ENCODE peak calls at places on chromosomes 6 and 20, in ten cellular contexts. One of them, this sample, is unnamed.

GRCh38 chr6:45618259-45618658 is 240.5 kb upstream of the SUPT3H start:
- DNase-seq in AG08395: no peak
- DNase-seq in stimulated activated CD8-positive, alpha-beta memory T cell treated with anti-CD3 and anti-CD28 coated beads, Interleukin-7, amount 100 ng/mL, for 1 hour: no peak
- DNase-seq in NCI-H1417: no peak
- DNase-seq in T-helper 17 cell: no peak
- DNase-seq in Peyer's patch: no peak
- DNase-seq in stimulated activated CD4-positive, alpha-beta T cell treated with anti-CD3 and anti-CD28 coated beads, Interleukin-1b, Interleukin-23, amount 100 ng/mL, for 4 hours: no peak
- DNase-seq in IMR-90: no peak
- DNase-seq in activated CD8-positive, alpha-beta memory T cell treated with anti-CD3 and anti-CD28 coated beads for 4 hours: no peak
- DNase-seq in EL: no peak
- DNase-seq in this sample: no peak

GRCh38 chr6:101830501-101831031 is 437.1 kb downstream of the GRIK2 start:
- DNase-seq in AG08395: peak
- DNase-seq in stimulated activated CD8-positive, alpha-beta memory T cell treated with anti-CD3 and anti-CD28 coated beads, Interleukin-7, amount 100 ng/mL, for 1 hour: no peak
- DNase-seq in NCI-H1417: no peak
- DNase-seq in T-helper 17 cell: no peak
- DNase-seq in Peyer's patch: no peak
- DNase-seq in stimulated activated CD4-positive, alpha-beta T cell treated with anti-CD3 and anti-CD28 coated beads, Interleukin-1b, Interleukin-23, amount 100 ng/mL, for 4 hours: no peak
- DNase-seq in IMR-90: peak
- DNase-seq in activated CD8-positive, alpha-beta memory T cell treated with anti-CD3 and anti-CD28 coated beads for 4 hours: no peak
- DNase-seq in EL: peak
- DNase-seq in this sample: no peak

GRCh38 chr20:1876217-1876921 is 18.8 kb upstream of the SIRPA start:
- DNase-seq in AG08395: no peak
- DNase-seq in stimulated activated CD8-positive, alpha-beta memory T cell treated with anti-CD3 and anti-CD28 coated beads, Interleukin-7, amount 100 ng/mL, for 1 hour: no peak
- DNase-seq in NCI-H1417: peak
- DNase-seq in T-helper 17 cell: no peak
- DNase-seq in Peyer's patch: no peak
- DNase-seq in stimulated activated CD4-positive, alpha-beta T cell treated with anti-CD3 and anti-CD28 coated beads, Interleukin-1b, Interleukin-23, amount 100 ng/mL, for 4 hours: no peak
- DNase-seq in IMR-90: no peak
- DNase-seq in activated CD8-positive, alpha-beta memory T cell treated with anti-CD3 and anti-CD28 coated beads for 4 hours: no peak
- DNase-seq in EL: no peak
- DNase-seq in this sample: no peak

GRCh38 chr20:32911355-32911754 is 52.6 kb downstream of the EFCAB8 start:
- DNase-seq in AG08395: no peak
- DNase-seq in stimulated activated CD8-positive, alpha-beta memory T cell treated with anti-CD3 and anti-CD28 coated beads, Interleukin-7, amount 100 ng/mL, for 1 hour: no peak
- DNase-seq in NCI-H1417: no peak
- DNase-seq in T-helper 17 cell: no peak
- DNase-seq in Peyer's patch: no peak
- DNase-seq in stimulated activated CD4-positive, alpha-beta T cell treated with anti-CD3 and anti-CD28 coated beads, Interleukin-1b, Interleukin-23, amount 100 ng/mL, for 4 hours: no peak
- DNase-seq in IMR-90: no peak
- DNase-seq in activated CD8-positive, alpha-beta memory T cell treated with anti-CD3 and anti-CD28 coated beads for 4 hours: no peak
- DNase-seq in EL: no peak
- DNase-seq in this sample: no peak

GRCh38 chr20:32007787-32008616 is 2.2 kb upstream of the CCM2L start:
- DNase-seq in AG08395: no peak
- DNase-seq in stimulated activated CD8-positive, alpha-beta memory T cell treated with anti-CD3 and anti-CD28 coated beads, Interleukin-7, amount 100 ng/mL, for 1 hour: no peak
- DNase-seq in NCI-H1417: peak
- DNase-seq in T-helper 17 cell: no peak
- DNase-seq in Peyer's patch: no peak
- DNase-seq in stimulated activated CD4-positive, alpha-beta T cell treated with anti-CD3 and anti-CD28 coated beads, Interleukin-1b, Interleukin-23, amount 100 ng/mL, for 4 hours: no peak
- DNase-seq in IMR-90: no peak
- DNase-seq in activated CD8-positive, alpha-beta memory T cell treated with anti-CD3 and anti-CD28 coated beads for 4 hours: no peak
- DNase-seq in EL: peak
- DNase-seq in this sample: no peak

GRCh38 chr6:36851149-36851614 is 11.9 kb upstream of the CPNE5 start:
- DNase-seq in AG08395: peak
- DNase-seq in stimulated activated CD8-positive, alpha-beta memory T cell treated with anti-CD3 and anti-CD28 coated beads, Interleukin-7, amount 100 ng/mL, for 1 hour: no peak
- DNase-seq in NCI-H1417: peak
- DNase-seq in T-helper 17 cell: no peak
- DNase-seq in Peyer's patch: no peak
- DNase-seq in stimulated activated CD4-positive, alpha-beta T cell treated with anti-CD3 and anti-CD28 coated beads, Interleukin-1b, Interleukin-23, amount 100 ng/mL, for 4 hours: no peak
- DNase-seq in IMR-90: peak
- DNase-seq in activated CD8-positive, alpha-beta memory T cell treated with anti-CD3 and anti-CD28 coated beads for 4 hours: no peak
- DNase-seq in EL: peak
- DNase-seq in this sample: peak

GRCh38 chr6:76275746-76276145 is 203.3 kb upstream of the IMPG1 start:
- DNase-seq in AG08395: no peak
- DNase-seq in stimulated activated CD8-positive, alpha-beta memory T cell treated with anti-CD3 and anti-CD28 coated beads, Interleukin-7, amount 100 ng/mL, for 1 hour: no peak
- DNase-seq in NCI-H1417: peak
- DNase-seq in T-helper 17 cell: no peak
- DNase-seq in Peyer's patch: no peak
- DNase-seq in stimulated activated CD4-positive, alpha-beta T cell treated with anti-CD3 and anti-CD28 coated beads, Interleukin-1b, Interleukin-23, amount 100 ng/mL, for 4 hours: no peak
- DNase-seq in IMR-90: no peak
- DNase-seq in activated CD8-positive, alpha-beta memory T cell treated with anti-CD3 and anti-CD28 coated beads for 4 hours: no peak
- DNase-seq in EL: peak
- DNase-seq in this sample: no peak

GRCh38 chr6:127506894-127507293 is 12.2 kb downstream of the MTCL3 start:
- DNase-seq in AG08395: no peak
- DNase-seq in stimulated activated CD8-positive, alpha-beta memory T cell treated with anti-CD3 and anti-CD28 coated beads, Interleukin-7, amount 100 ng/mL, for 1 hour: no peak
- DNase-seq in NCI-H1417: no peak
- DNase-seq in T-helper 17 cell: no peak
- DNase-seq in Peyer's patch: no peak
- DNase-seq in stimulated activated CD4-positive, alpha-beta T cell treated with anti-CD3 and anti-CD28 coated beads, Interleukin-1b, Interleukin-23, amount 100 ng/mL, for 4 hours: no peak
- DNase-seq in IMR-90: no peak
- DNase-seq in activated CD8-positive, alpha-beta memory T cell treated with anti-CD3 and anti-CD28 coated beads for 4 hours: no peak
- DNase-seq in EL: no peak
- DNase-seq in this sample: no peak

GRCh38 chr20:43893930-43894329 is 20.7 kb upstream of the TOX2 start:
- DNase-seq in AG08395: peak
- DNase-seq in stimulated activated CD8-positive, alpha-beta memory T cell treated with anti-CD3 and anti-CD28 coated beads, Interleukin-7, amount 100 ng/mL, for 1 hour: no peak
- DNase-seq in NCI-H1417: no peak
- DNase-seq in T-helper 17 cell: no peak
- DNase-seq in Peyer's patch: no peak
- DNase-seq in stimulated activated CD4-positive, alpha-beta T cell treated with anti-CD3 and anti-CD28 coated beads, Interleukin-1b, Interleukin-23, amount 100 ng/mL, for 4 hours: no peak
- DNase-seq in IMR-90: peak
- DNase-seq in activated CD8-positive, alpha-beta memory T cell treated with anti-CD3 and anti-CD28 coated beads for 4 hours: no peak
- DNase-seq in EL: peak
- DNase-seq in this sample: no peak

GRCh38 chr6:43911625-43912577 is 141.9 kb downstream of the VEGFA start:
- DNase-seq in AG08395: no peak
- DNase-seq in stimulated activated CD8-positive, alpha-beta memory T cell treated with anti-CD3 and anti-CD28 coated beads, Interleukin-7, amount 100 ng/mL, for 1 hour: no peak
- DNase-seq in NCI-H1417: peak
- DNase-seq in T-helper 17 cell: no peak
- DNase-seq in Peyer's patch: no peak
- DNase-seq in stimulated activated CD4-positive, alpha-beta T cell treated with anti-CD3 and anti-CD28 coated beads, Interleukin-1b, Interleukin-23, amount 100 ng/mL, for 4 hours: no peak
- DNase-seq in IMR-90: no peak
- DNase-seq in activated CD8-positive, alpha-beta memory T cell treated with anti-CD3 and anti-CD28 coated beads for 4 hours: no peak
- DNase-seq in EL: no peak
- DNase-seq in this sample: peak

GRCh38 chr20:37925265-37926165 is 22.6 kb downstream of the VSTM2L start:
- DNase-seq in AG08395: no peak
- DNase-seq in stimulated activated CD8-positive, alpha-beta memory T cell treated with anti-CD3 and anti-CD28 coated beads, Interleukin-7, amount 100 ng/mL, for 1 hour: no peak
- DNase-seq in NCI-H1417: no peak
- DNase-seq in T-helper 17 cell: no peak
- DNase-seq in Peyer's patch: no peak
- DNase-seq in stimulated activated CD4-positive, alpha-beta T cell treated with anti-CD3 and anti-CD28 coated beads, Interleukin-1b, Interleukin-23, amount 100 ng/mL, for 4 hours: no peak
- DNase-seq in IMR-90: no peak
- DNase-seq in activated CD8-positive, alpha-beta memory T cell treated with anti-CD3 and anti-CD28 coated beads for 4 hours: no peak
- DNase-seq in EL: no peak
- DNase-seq in this sample: no peak

GRCh38 chr6:27078734-27079357 is 168.7 kb upstream of the PRSS16 start:
- DNase-seq in AG08395: peak
- DNase-seq in stimulated activated CD8-positive, alpha-beta memory T cell treated with anti-CD3 and anti-CD28 coated beads, Interleukin-7, amount 100 ng/mL, for 1 hour: no peak
- DNase-seq in NCI-H1417: peak
- DNase-seq in T-helper 17 cell: no peak
- DNase-seq in Peyer's patch: peak
- DNase-seq in stimulated activated CD4-positive, alpha-beta T cell treated with anti-CD3 and anti-CD28 coated beads, Interleukin-1b, Interleukin-23, amount 100 ng/mL, for 4 hours: peak
- DNase-seq in IMR-90: peak
- DNase-seq in activated CD8-positive, alpha-beta memory T cell treated with anti-CD3 and anti-CD28 coated beads for 4 hours: no peak
- DNase-seq in EL: peak
- DNase-seq in this sample: peak

GRCh38 chr6:145567853-145568252 is 167.5 kb downstream of the EPM2A start:
- DNase-seq in AG08395: no peak
- DNase-seq in stimulated activated CD8-positive, alpha-beta memory T cell treated with anti-CD3 and anti-CD28 coated beads, Interleukin-7, amount 100 ng/mL, for 1 hour: no peak
- DNase-seq in NCI-H1417: no peak
- DNase-seq in T-helper 17 cell: no peak
- DNase-seq in Peyer's patch: no peak
- DNase-seq in stimulated activated CD4-positive, alpha-beta T cell treated with anti-CD3 and anti-CD28 coated beads, Interleukin-1b, Interleukin-23, amount 100 ng/mL, for 4 hours: no peak
- DNase-seq in IMR-90: no peak
- DNase-seq in activated CD8-positive, alpha-beta memory T cell treated with anti-CD3 and anti-CD28 coated beads for 4 hours: no peak
- DNase-seq in EL: no peak
- DNase-seq in this sample: no peak

GRCh38 chr20:59939052-59939878 is 840 bp downstream of the PPP1R3D start:
- DNase-seq in AG08395: no peak
- DNase-seq in stimulated activated CD8-positive, alpha-beta memory T cell treated with anti-CD3 and anti-CD28 coated beads, Interleukin-7, amount 100 ng/mL, for 1 hour: no peak
- DNase-seq in NCI-H1417: peak
- DNase-seq in T-helper 17 cell: no peak
- DNase-seq in Peyer's patch: no peak
- DNase-seq in stimulated activated CD4-positive, alpha-beta T cell treated with anti-CD3 and anti-CD28 coated beads, Interleukin-1b, Interleukin-23, amount 100 ng/mL, for 4 hours: no peak
- DNase-seq in IMR-90: no peak
- DNase-seq in activated CD8-positive, alpha-beta memory T cell treated with anti-CD3 and anti-CD28 coated beads for 4 hours: no peak
- DNase-seq in EL: no peak
- DNase-seq in this sample: no peak

GRCh38 chr6:150068786-150069648 is at the start of gene ULBP3:
- DNase-seq in AG08395: peak
- DNase-seq in stimulated activated CD8-positive, alpha-beta memory T cell treated with anti-CD3 and anti-CD28 coated beads, Interleukin-7, amount 100 ng/mL, for 1 hour: peak
- DNase-seq in NCI-H1417: peak
- DNase-seq in T-helper 17 cell: peak
- DNase-seq in Peyer's patch: peak
- DNase-seq in stimulated activated CD4-positive, alpha-beta T cell treated with anti-CD3 and anti-CD28 coated beads, Interleukin-1b, Interleukin-23, amount 100 ng/mL, for 4 hours: peak
- DNase-seq in IMR-90: peak
- DNase-seq in activated CD8-positive, alpha-beta memory T cell treated with anti-CD3 and anti-CD28 coated beads for 4 hours: peak
- DNase-seq in EL: peak
- DNase-seq in this sample: peak

GRCh38 chr6:170358496-170358895 is 51.9 kb downstream of the FAM120B start:
- DNase-seq in AG08395: no peak
- DNase-seq in stimulated activated CD8-positive, alpha-beta memory T cell treated with anti-CD3 and anti-CD28 coated beads, Interleukin-7, amount 100 ng/mL, for 1 hour: no peak
- DNase-seq in NCI-H1417: no peak
- DNase-seq in T-helper 17 cell: no peak
- DNase-seq in Peyer's patch: no peak
- DNase-seq in stimulated activated CD4-positive, alpha-beta T cell treated with anti-CD3 and anti-CD28 coated beads, Interleukin-1b, Interleukin-23, amount 100 ng/mL, for 4 hours: no peak
- DNase-seq in IMR-90: no peak
- DNase-seq in activated CD8-positive, alpha-beta memory T cell treated with anti-CD3 and anti-CD28 coated beads for 4 hours: no peak
- DNase-seq in EL: no peak
- DNase-seq in this sample: no peak

GRCh38 chr6:145963216-145964068 is 716 bp downstream of the SHPRH start:
- DNase-seq in AG08395: peak
- DNase-seq in stimulated activated CD8-positive, alpha-beta memory T cell treated with anti-CD3 and anti-CD28 coated beads, Interleukin-7, amount 100 ng/mL, for 1 hour: peak
- DNase-seq in NCI-H1417: peak
- DNase-seq in T-helper 17 cell: peak
- DNase-seq in Peyer's patch: peak
- DNase-seq in stimulated activated CD4-positive, alpha-beta T cell treated with anti-CD3 and anti-CD28 coated beads, Interleukin-1b, Interleukin-23, amount 100 ng/mL, for 4 hours: peak
- DNase-seq in IMR-90: peak
- DNase-seq in activated CD8-positive, alpha-beta memory T cell treated with anti-CD3 and anti-CD28 coated beads for 4 hours: no peak
- DNase-seq in EL: peak
- DNase-seq in this sample: no peak

GRCh38 chr6:113626470-113626869 is 230.7 kb upstream of the MARCKS start:
- DNase-seq in AG08395: no peak
- DNase-seq in stimulated activated CD8-positive, alpha-beta memory T cell treated with anti-CD3 and anti-CD28 coated beads, Interleukin-7, amount 100 ng/mL, for 1 hour: no peak
- DNase-seq in NCI-H1417: no peak
- DNase-seq in T-helper 17 cell: no peak
- DNase-seq in Peyer's patch: no peak
- DNase-seq in stimulated activated CD4-positive, alpha-beta T cell treated with anti-CD3 and anti-CD28 coated beads, Interleukin-1b, Interleukin-23, amount 100 ng/mL, for 4 hours: no peak
- DNase-seq in IMR-90: no peak
- DNase-seq in activated CD8-positive, alpha-beta memory T cell treated with anti-CD3 and anti-CD28 coated beads for 4 hours: no peak
- DNase-seq in EL: no peak
- DNase-seq in this sample: no peak

GRCh38 chr20:23629017-23629541 is 8.7 kb downstream of the CST3 start:
- DNase-seq in AG08395: peak
- DNase-seq in stimulated activated CD8-positive, alpha-beta memory T cell treated with anti-CD3 and anti-CD28 coated beads, Interleukin-7, amount 100 ng/mL, for 1 hour: no peak
- DNase-seq in NCI-H1417: no peak
- DNase-seq in T-helper 17 cell: no peak
- DNase-seq in Peyer's patch: peak
- DNase-seq in stimulated activated CD4-positive, alpha-beta T cell treated with anti-CD3 and anti-CD28 coated beads, Interleukin-1b, Interleukin-23, amount 100 ng/mL, for 4 hours: no peak
- DNase-seq in IMR-90: peak
- DNase-seq in activated CD8-positive, alpha-beta memory T cell treated with anti-CD3 and anti-CD28 coated beads for 4 hours: no peak
- DNase-seq in EL: peak
- DNase-seq in this sample: peak

GRCh38 chr6:133953634-133954415 is 801 bp downstream of the TBPL1 start:
- DNase-seq in AG08395: no peak
- DNase-seq in stimulated activated CD8-positive, alpha-beta memory T cell treated with anti-CD3 and anti-CD28 coated beads, Interleukin-7, amount 100 ng/mL, for 1 hour: no peak
- DNase-seq in NCI-H1417: peak
- DNase-seq in T-helper 17 cell: no peak
- DNase-seq in Peyer's patch: no peak
- DNase-seq in stimulated activated CD4-positive, alpha-beta T cell treated with anti-CD3 and anti-CD28 coated beads, Interleukin-1b, Interleukin-23, amount 100 ng/mL, for 4 hours: no peak
- DNase-seq in IMR-90: no peak
- DNase-seq in activated CD8-positive, alpha-beta memory T cell treated with anti-CD3 and anti-CD28 coated beads for 4 hours: no peak
- DNase-seq in EL: no peak
- DNase-seq in this sample: no peak

GRCh38 chr6:57006101-57006500 is 40.4 kb upstream of the KIAA1586 start:
- DNase-seq in AG08395: no peak
- DNase-seq in stimulated activated CD8-positive, alpha-beta memory T cell treated with anti-CD3 and anti-CD28 coated beads, Interleukin-7, amount 100 ng/mL, for 1 hour: no peak
- DNase-seq in NCI-H1417: no peak
- DNase-seq in T-helper 17 cell: no peak
- DNase-seq in Peyer's patch: no peak
- DNase-seq in stimulated activated CD4-positive, alpha-beta T cell treated with anti-CD3 and anti-CD28 coated beads, Interleukin-1b, Interleukin-23, amount 100 ng/mL, for 4 hours: no peak
- DNase-seq in IMR-90: no peak
- DNase-seq in activated CD8-positive, alpha-beta memory T cell treated with anti-CD3 and anti-CD28 coated beads for 4 hours: no peak
- DNase-seq in EL: no peak
- DNase-seq in this sample: no peak

GRCh38 chr6:52839124-52840055 is 1.2 kb downstream of the GSTA5 start:
- DNase-seq in AG08395: peak
- DNase-seq in stimulated activated CD8-positive, alpha-beta memory T cell treated with anti-CD3 and anti-CD28 coated beads, Interleukin-7, amount 100 ng/mL, for 1 hour: peak
- DNase-seq in NCI-H1417: peak
- DNase-seq in T-helper 17 cell: peak
- DNase-seq in Peyer's patch: peak
- DNase-seq in stimulated activated CD4-positive, alpha-beta T cell treated with anti-CD3 and anti-CD28 coated beads, Interleukin-1b, Interleukin-23, amount 100 ng/mL, for 4 hours: peak
- DNase-seq in IMR-90: peak
- DNase-seq in activated CD8-positive, alpha-beta memory T cell treated with anti-CD3 and anti-CD28 coated beads for 4 hours: peak
- DNase-seq in EL: peak
- DNase-seq in this sample: peak

GRCh38 chr6:31356216-31356945 is 598 bp downstream of the HLA-B start:
- DNase-seq in AG08395: no peak
- DNase-seq in stimulated activated CD8-positive, alpha-beta memory T cell treated with anti-CD3 and anti-CD28 coated beads, Interleukin-7, amount 100 ng/mL, for 1 hour: no peak
- DNase-seq in NCI-H1417: peak
- DNase-seq in T-helper 17 cell: peak
- DNase-seq in Peyer's patch: peak
- DNase-seq in stimulated activated CD4-positive, alpha-beta T cell treated with anti-CD3 and anti-CD28 coated beads, Interleukin-1b, Interleukin-23, amount 100 ng/mL, for 4 hours: peak
- DNase-seq in IMR-90: peak
- DNase-seq in activated CD8-positive, alpha-beta memory T cell treated with anti-CD3 and anti-CD28 coated beads for 4 hours: no peak
- DNase-seq in EL: no peak
- DNase-seq in this sample: no peak

This sample was measured in HepG2.